ENCODE peak calls at places on chromosomes 7 and 10, in ten cellular contexts. F, S, M, A, I, K, W, D, H and U are unnamed samples.

GRCh38 chr7:84263106-84263505 is 68.5 kb upstream of the SEMA3A start:
- DNase-seq in F (no peak), S (no peak), M (no peak), A (no peak), I (no peak), K (no peak), W (no peak), D (no peak), H (no peak), U (no peak)

GRCh38 chr7:102044984-102045673 is 227.7 kb downstream of the CUX1 start:
- DNase-seq in F (peak; percentile 71), S (no peak), M (no peak), A (no peak), I (no peak), K (peak; percentile 37), W (no peak), D (peak; percentile 96), H (no peak), U (peak; percentile 76)

GRCh38 chr10:14736600-14737081 is 38.1 kb downstream of the FAM107B start:
- DNase-seq in F (peak; percentile 6), S (no peak), M (no peak), A (no peak), I (no peak), K (peak; percentile 39), W (no peak), D (peak; percentile 43), H (no peak), U (no peak)

GRCh38 chr10:43962346-43963191 is 313.9 kb upstream of the ZNF32 start:
- DNase-seq in F (no peak), S (no peak), M (no peak), A (no peak), I (no peak), K (peak; percentile 3), W (no peak), D (peak; percentile 36), H (no peak), U (peak; percentile 55)

GRCh38 chr10:71339796-71340589 is 20.9 kb downstream of the SLC29A3 start:
- DNase-seq in F (no peak), S (no peak), M (peak; percentile 82), A (no peak), I (no peak), K (no peak), W (no peak), D (no peak), H (no peak), U (no peak)

GRCh38 chr7:15199482-15199881 is 296.9 kb upstream of the DGKB start:
- DNase-seq in F (peak; percentile 62), S (no peak), M (no peak), A (no peak), I (no peak), K (no peak), W (no peak), D (peak; percentile 40), H (no peak), U (no peak)

GRCh38 chr7:15219758-15220157 is 317.2 kb upstream of the DGKB start:
- DNase-seq in F (no peak), S (no peak), M (no peak), A (no peak), I (no peak), K (no peak), W (no peak), D (no peak), H (no peak), U (no peak)

GRCh38 chr10:99236627-99237309 is 1.1 kb upstream of the HPSE2 start:
- DNase-seq in F (no peak), S (no peak), M (no peak), A (no peak), I (no peak), K (no peak), W (no peak), D (no peak), H (no peak), U (no peak)

GRCh38 chr10:10911471-10911921 is 106.2 kb upstream of the CELF2 start:
- DNase-seq in F (peak; percentile 87), S (no peak), M (peak; percentile 22), A (peak; percentile 13), I (peak; percentile 60), K (peak; percentile 58), W (no peak), D (peak; percentile 89), H (no peak), U (peak; percentile 74)

GRCh38 chr7:76314042-76314721 is 11.7 kb downstream of the HSPB1 start:
- DNase-seq in F (peak; percentile 95), S (peak; percentile 98), M (peak; percentile 93), A (peak; percentile 99), I (peak; percentile 96), K (peak; percentile 96), W (peak; percentile 92), D (peak; percentile 91), H (no peak), U (peak; percentile 96)

GRCh38 chr10:62856021-62856420 is 39.9 kb upstream of the EGR2 start:
- DNase-seq in F (no peak), S (no peak), M (no peak), A (no peak), I (no peak), K (no peak), W (no peak), D (no peak), H (no peak), U (no peak)

GRCh38 chr10:7192831-7193348 is 217.9 kb downstream of the SFMBT2 start:
- DNase-seq in F (no peak), S (peak; percentile 68), M (no peak), A (no peak), I (no peak), K (no peak), W (no peak), D (no peak), H (no peak), U (no peak)

GRCh38 chr10:27742926-27743735 is 2.5 kb downstream of the MKX start:
- DNase-seq in F (peak; percentile 11), S (peak; percentile 35), M (peak; percentile 36), A (peak; percentile 53), I (peak; percentile 58), K (no peak), W (peak; percentile 11), D (peak; percentile 34), H (no peak), U (peak; percentile 69)

GRCh38 chr7:55214707-55215106 is 150.4 kb upstream of the LANCL2 start:
- DNase-seq in F (no peak), S (no peak), M (no peak), A (no peak), I (no peak), K (no peak), W (no peak), D (no peak), H (no peak), U (no peak)

GRCh38 chr10:93893646-93894515 is at the start of gene SLC35G1:
- DNase-seq in F (peak; percentile 65), S (peak; percentile 67), M (peak; percentile 40), A (peak; percentile 70), I (peak; percentile 78), K (peak; percentile 40), W (peak; percentile 93), D (peak; percentile 58), H (peak; percentile 27), U (peak; percentile 76)

DNA sequence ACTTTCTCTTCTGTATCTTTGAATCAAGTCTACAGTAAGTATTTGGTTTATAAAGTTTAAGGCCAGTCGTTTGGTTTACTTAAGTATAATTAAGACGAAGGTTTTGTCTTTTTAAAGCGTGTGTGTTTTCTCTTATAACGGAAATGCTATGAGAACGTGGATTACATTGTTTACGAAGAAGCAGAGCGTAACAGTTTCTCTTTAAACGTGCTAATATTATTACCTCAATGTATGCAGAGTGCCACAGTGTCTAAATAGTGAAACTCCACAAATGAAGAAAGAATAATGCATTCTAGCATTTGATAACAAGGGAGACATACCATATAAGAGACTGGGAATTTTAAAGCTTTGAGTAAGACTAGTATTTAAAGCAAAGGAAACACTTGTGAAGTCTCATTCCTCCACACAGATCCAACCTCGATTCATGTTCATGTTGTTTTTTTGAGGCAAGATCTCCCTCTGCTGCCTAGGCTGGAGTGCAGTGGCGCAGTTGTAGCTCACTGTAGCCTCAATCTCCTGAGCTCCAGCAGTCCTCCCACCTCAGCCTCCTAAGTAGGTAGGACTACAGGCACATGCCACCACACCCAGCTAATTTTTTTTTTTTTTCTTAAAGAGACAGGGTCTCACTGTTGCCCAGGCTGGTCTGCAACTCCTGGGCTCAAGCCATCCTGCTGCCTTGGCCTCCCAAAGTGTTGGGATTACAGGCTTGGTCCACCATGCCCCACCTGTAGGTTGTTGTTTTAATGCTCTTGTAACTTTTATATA is 75.1 kb downstream of the ANKRD61 start:
- DNase-seq in F (peak; percentile 60), S (peak; percentile 26), M (peak; percentile 56), A (no peak), I (no peak), K (no peak), W (no peak), D (peak; percentile 51), H (no peak), U (no peak)
- TF ChIP-seq CTCF in F (peak; percentile 31), S (peak; percentile 29), M (no peak), A (no peak), I (no peak), K (peak; percentile 39), W (peak; percentile 45), D (peak; percentile 49), H (no peak), U (no peak)

GRCh38 chr7:33099154-33099940 is 9.9 kb downstream of the RP9 start:
- DNase-seq in F (no peak), S (no peak), M (no peak), A (no peak), I (no peak), K (peak; percentile 18), W (no peak), D (no peak), H (no peak), U (no peak)
- TF ChIP-seq CTCF in F (no peak), S (no peak), M (no peak), A (no peak), I (no peak), K (no peak), W (no peak), D (no peak), H (no peak), U (no peak)

GRCh38 chr7:138649506-138649905 is 51.7 kb downstream of the SVOPL start:
- DNase-seq in F (peak; percentile 27), S (no peak), M (no peak), A (no peak), I (no peak), K (no peak), W (no peak), D (no peak), H (no peak), U (no peak)

DNA sequence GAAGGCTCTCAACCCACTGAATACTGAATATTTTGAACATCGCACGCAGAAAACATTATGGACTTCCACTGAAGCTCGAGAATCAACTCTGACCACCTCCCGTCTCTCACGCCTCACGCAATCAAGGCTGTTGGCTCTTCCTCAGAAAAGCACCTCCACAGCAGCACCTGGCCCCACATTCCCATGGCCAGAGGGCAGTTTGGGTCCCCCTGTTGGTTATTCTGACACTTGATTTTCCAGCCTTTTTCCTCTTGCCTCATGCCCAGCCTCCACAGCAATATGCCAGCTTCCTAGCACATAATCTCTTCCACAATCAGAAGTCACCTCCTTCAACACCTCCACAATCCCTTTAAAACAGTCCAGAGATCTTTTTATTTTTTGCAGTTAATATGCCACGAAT is 55.9 kb downstream of the SVOPL start:
- DNase-seq in F (no peak), S (no peak), M (no peak), A (peak; percentile 47), I (no peak), K (no peak), W (no peak), D (no peak), H (no peak), U (no peak)
- TF ChIP-seq CTCF in F (no peak), S (no peak), M (no peak), A (no peak), I (no peak), K (no peak), W (no peak), D (no peak), H (no peak), U (peak; percentile 18)

GRCh38 chr7:98531717-98532116 is 85.4 kb upstream of the NPTX2 start:
- DNase-seq in F (no peak), S (no peak), M (no peak), A (no peak), I (no peak), K (no peak), W (no peak), D (no peak), H (no peak), U (no peak)
- TF ChIP-seq CTCF in F (no peak), S (no peak), M (no peak), A (no peak), I (no peak), K (no peak), W (no peak), D (no peak), H (no peak), U (no peak)